ENCODE peak calls at places on chromosome 20, in nine cellular contexts. One of them, this sample, is unnamed.

GRCh38 chr20:24960302-24960801 is 11.3 kb downstream of the CST7 start:
- DNase-seq in foreskin fibroblast: no peak
- DNase-seq in HL-60: no peak
- DNase-seq in PC-3: no peak
- DNase-seq in progenitor cell of endocrine pancreas: no peak
- DNase-seq in GM12865: no peak
- DNase-seq in H9: peak; percentile 17
- DNase-seq in A549: no peak
- DNase-seq in SK-N-SH: no peak
- DNase-seq in this sample: no peak

GRCh38 chr20:61185181-61185580 is 66.9 kb upstream of the CDH4 start:
- DNase-seq in foreskin fibroblast: no peak
- DNase-seq in HL-60: no peak
- DNase-seq in PC-3: no peak
- DNase-seq in progenitor cell of endocrine pancreas: no peak
- DNase-seq in GM12865: no peak
- DNase-seq in H9: no peak
- DNase-seq in A549: no peak
- DNase-seq in SK-N-SH: no peak
- DNase-seq in this sample: no peak

GRCh38 chr20:33915726-33916331 is 77.9 kb upstream of the RALY start:
- DNase-seq in foreskin fibroblast: no peak
- DNase-seq in HL-60: no peak
- DNase-seq in PC-3: peak; percentile 51
- DNase-seq in progenitor cell of endocrine pancreas: no peak
- DNase-seq in GM12865: peak; percentile 55
- DNase-seq in H9: peak; percentile 59
- DNase-seq in A549: peak; percentile 32
- DNase-seq in SK-N-SH: peak; percentile 44
- DNase-seq in this sample: peak; percentile 20

GRCh38 chr20:51326241-51326819 is 216.2 kb downstream of the NFATC2 start:
- DNase-seq in foreskin fibroblast: peak; percentile 33
- DNase-seq in HL-60: no peak
- DNase-seq in PC-3: no peak
- DNase-seq in progenitor cell of endocrine pancreas: peak; percentile 37
- DNase-seq in GM12865: peak; percentile 10
- DNase-seq in H9: peak; percentile 78
- DNase-seq in A549: peak; percentile 73
- DNase-seq in SK-N-SH: peak; percentile 52
- DNase-seq in this sample: peak; percentile 66

GRCh38 chr20:63384336-63384735 is 23.2 kb upstream of the CHRNA4 start:
- DNase-seq in foreskin fibroblast: no peak
- DNase-seq in HL-60: no peak
- DNase-seq in PC-3: no peak
- DNase-seq in progenitor cell of endocrine pancreas: no peak
- DNase-seq in GM12865: no peak
- DNase-seq in H9: no peak
- DNase-seq in A549: no peak
- DNase-seq in SK-N-SH: no peak
- DNase-seq in this sample: no peak

GRCh38 chr20:47464380-47465101 is 37.1 kb upstream of the NCOA3 start:
- DNase-seq in foreskin fibroblast: peak; percentile 98
- DNase-seq in HL-60: peak; percentile 84
- DNase-seq in PC-3: peak; percentile 100
- DNase-seq in progenitor cell of endocrine pancreas: no peak
- DNase-seq in GM12865: no peak
- DNase-seq in H9: no peak
- DNase-seq in A549: peak; percentile 99
- DNase-seq in SK-N-SH: peak; percentile 22
- DNase-seq in this sample: no peak

GRCh38 chr20:51440589-51440988 is 101.9 kb downstream of the NFATC2 start:
- DNase-seq in foreskin fibroblast: no peak
- DNase-seq in HL-60: peak; percentile 77
- DNase-seq in PC-3: no peak
- DNase-seq in progenitor cell of endocrine pancreas: no peak
- DNase-seq in GM12865: peak; percentile 80
- DNase-seq in H9: no peak
- DNase-seq in A549: no peak
- DNase-seq in SK-N-SH: no peak
- DNase-seq in this sample: no peak

GRCh38 chr20:61053487-61054277 is 198.4 kb upstream of the CDH4 start:
- DNase-seq in foreskin fibroblast: no peak
- DNase-seq in HL-60: no peak
- DNase-seq in PC-3: no peak
- DNase-seq in progenitor cell of endocrine pancreas: no peak
- DNase-seq in GM12865: no peak
- DNase-seq in H9: no peak
- DNase-seq in A549: no peak
- DNase-seq in SK-N-SH: no peak
- DNase-seq in this sample: no peak

GRCh38 chr20:11376998-11377397 is 540.7 kb upstream of the BTBD3 start:
- DNase-seq in foreskin fibroblast: no peak
- DNase-seq in HL-60: no peak
- DNase-seq in PC-3: no peak
- DNase-seq in progenitor cell of endocrine pancreas: no peak
- DNase-seq in GM12865: no peak
- DNase-seq in H9: no peak
- DNase-seq in A549: no peak
- DNase-seq in SK-N-SH: no peak
- DNase-seq in this sample: no peak

GRCh38 chr20:11378252-11378651 is 539.4 kb upstream of the BTBD3 start:
- DNase-seq in foreskin fibroblast: no peak
- DNase-seq in HL-60: no peak
- DNase-seq in PC-3: no peak
- DNase-seq in progenitor cell of endocrine pancreas: no peak
- DNase-seq in GM12865: no peak
- DNase-seq in H9: peak; percentile 41
- DNase-seq in A549: no peak
- DNase-seq in SK-N-SH: no peak
- DNase-seq in this sample: no peak

GRCh38 chr20:11377761-11378160 is 539.9 kb upstream of the BTBD3 start:
- DNase-seq in foreskin fibroblast: no peak
- DNase-seq in HL-60: no peak
- DNase-seq in PC-3: no peak
- DNase-seq in progenitor cell of endocrine pancreas: no peak
- DNase-seq in GM12865: no peak
- DNase-seq in H9: no peak
- DNase-seq in A549: no peak
- DNase-seq in SK-N-SH: no peak
- DNase-seq in this sample: no peak

GRCh38 chr20:11380283-11380682 is 537.4 kb upstream of the BTBD3 start:
- DNase-seq in foreskin fibroblast: no peak
- DNase-seq in HL-60: no peak
- DNase-seq in PC-3: no peak
- DNase-seq in progenitor cell of endocrine pancreas: no peak
- DNase-seq in GM12865: peak; percentile 81
- DNase-seq in H9: no peak
- DNase-seq in A549: no peak
- DNase-seq in SK-N-SH: no peak
- DNase-seq in this sample: no peak

DNA sequence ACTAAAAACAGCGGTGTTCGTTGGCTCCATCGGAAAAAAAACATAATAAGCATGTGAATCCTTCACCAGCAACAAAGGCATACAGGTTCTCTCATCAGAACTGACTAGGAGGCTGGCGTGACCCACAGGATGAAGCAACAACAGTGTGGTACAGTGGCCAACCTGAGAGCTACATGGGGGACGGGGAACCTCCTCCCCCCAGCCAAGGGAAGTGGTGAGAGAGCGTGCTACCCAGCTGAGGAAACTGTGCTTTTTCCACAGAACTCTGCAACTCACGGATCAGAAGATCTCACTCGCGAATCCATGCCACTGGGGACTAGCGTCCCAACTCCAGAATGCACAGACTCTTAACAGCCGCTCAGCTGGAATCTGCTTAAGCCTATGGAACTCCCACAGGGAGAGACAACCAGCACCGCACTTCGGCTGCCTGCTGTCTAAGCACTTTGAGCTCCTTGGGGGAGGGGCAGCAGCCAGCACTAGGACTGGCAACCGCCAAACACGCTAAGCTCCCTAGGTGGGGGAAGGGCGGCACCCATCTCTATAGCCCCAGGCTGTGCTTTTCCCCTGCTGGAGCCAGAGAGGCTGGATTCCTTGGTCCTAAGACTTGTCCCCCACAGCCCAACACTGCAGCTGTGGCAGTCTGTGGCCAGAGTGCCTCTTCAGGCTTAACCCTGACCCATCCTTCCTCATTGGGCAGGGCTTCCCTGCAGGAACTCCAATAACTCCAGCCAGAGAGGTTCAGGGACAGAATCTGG is 538.3 kb upstream of the BTBD3 start:
- DNase-seq in foreskin fibroblast: no peak
- DNase-seq in HL-60: peak; percentile 76
- DNase-seq in PC-3: no peak
- DNase-seq in progenitor cell of endocrine pancreas: peak; percentile 20
- DNase-seq in GM12865: peak; percentile 70
- DNase-seq in H9: peak; percentile 90
- DNase-seq in A549: no peak
- DNase-seq in SK-N-SH: no peak
- DNase-seq in this sample: peak; percentile 57
- TF ChIP-seq CTCF in foreskin fibroblast: no peak
- TF ChIP-seq CTCF in HL-60: no peak
- TF ChIP-seq CTCF in PC-3: no peak
- TF ChIP-seq CTCF in progenitor cell of endocrine pancreas: no peak
- TF ChIP-seq CTCF in GM12865: no peak
- TF ChIP-seq CTCF in H9: no peak
- TF ChIP-seq CTCF in A549: no peak
- TF ChIP-seq CTCF in SK-N-SH: no peak
- TF ChIP-seq CTCF in this sample: no peak

GRCh38 chr20:53786445-53787267 is 193.0 kb upstream of the ZNF217 start:
- DNase-seq in foreskin fibroblast: no peak
- DNase-seq in HL-60: no peak
- DNase-seq in PC-3: peak; percentile 71
- DNase-seq in progenitor cell of endocrine pancreas: no peak
- DNase-seq in GM12865: no peak
- DNase-seq in H9: no peak
- DNase-seq in A549: peak; percentile 77
- DNase-seq in SK-N-SH: no peak
- DNase-seq in this sample: no peak
- TF ChIP-seq CTCF in foreskin fibroblast: no peak
- TF ChIP-seq CTCF in HL-60: no peak
- TF ChIP-seq CTCF in PC-3: peak; percentile 39
- TF ChIP-seq CTCF in progenitor cell of endocrine pancreas: no peak
- TF ChIP-seq CTCF in GM12865: no peak
- TF ChIP-seq CTCF in H9: no peak
- TF ChIP-seq CTCF in A549: no peak
- TF ChIP-seq CTCF in SK-N-SH: no peak
- TF ChIP-seq CTCF in this sample: no peak

DNA sequence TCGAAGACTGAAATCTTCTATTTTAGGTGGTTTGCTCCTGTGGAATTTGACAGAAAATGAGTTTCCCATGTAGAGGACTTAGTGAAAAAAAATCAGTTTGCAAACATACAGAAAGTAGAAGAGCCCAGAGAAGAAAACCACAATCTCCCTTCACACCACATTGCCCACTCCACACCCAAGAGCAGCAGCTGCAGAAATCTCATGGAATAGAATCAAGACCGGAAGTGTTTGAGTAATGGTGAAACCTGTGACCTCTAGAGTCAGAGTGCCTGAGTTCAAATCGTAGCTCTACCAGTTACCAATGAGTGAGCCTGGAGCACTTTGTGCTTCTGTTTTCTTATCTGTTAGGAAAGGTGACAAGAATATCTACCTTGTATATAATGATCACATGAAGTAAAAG is 4.6 kb downstream of the SIRPG start:
- DNase-seq in foreskin fibroblast: no peak
- DNase-seq in HL-60: no peak
- DNase-seq in PC-3: no peak
- DNase-seq in progenitor cell of endocrine pancreas: no peak
- DNase-seq in GM12865: peak; percentile 11
- DNase-seq in H9: no peak
- DNase-seq in A549: no peak
- DNase-seq in SK-N-SH: no peak
- DNase-seq in this sample: no peak
- TF ChIP-seq CTCF in foreskin fibroblast: no peak
- TF ChIP-seq CTCF in HL-60: no peak
- TF ChIP-seq CTCF in PC-3: no peak
- TF ChIP-seq CTCF in progenitor cell of endocrine pancreas: no peak
- TF ChIP-seq CTCF in GM12865: no peak
- TF ChIP-seq CTCF in H9: no peak
- TF ChIP-seq CTCF in A549: no peak
- TF ChIP-seq CTCF in SK-N-SH: no peak
- TF ChIP-seq CTCF in this sample: no peak

GRCh38 chr20:44431118-44431501 is 44.6 kb upstream of the TTPAL start:
- DNase-seq in foreskin fibroblast: no peak
- DNase-seq in HL-60: no peak
- DNase-seq in PC-3: no peak
- DNase-seq in progenitor cell of endocrine pancreas: no peak
- DNase-seq in GM12865: no peak
- DNase-seq in H9: no peak
- DNase-seq in A549: no peak
- DNase-seq in SK-N-SH: no peak
- DNase-seq in this sample: no peak

GRCh38 chr20:44430270-44431065 is 45.2 kb upstream of the TTPAL start:
- DNase-seq in foreskin fibroblast: no peak
- DNase-seq in HL-60: no peak
- DNase-seq in PC-3: no peak
- DNase-seq in progenitor cell of endocrine pancreas: no peak
- DNase-seq in GM12865: no peak
- DNase-seq in H9: no peak
- DNase-seq in A549: no peak
- DNase-seq in SK-N-SH: no peak
- DNase-seq in this sample: no peak

GRCh38 chr20:44429419-44430269 is 46.0 kb upstream of the TTPAL start:
- DNase-seq in foreskin fibroblast: no peak
- DNase-seq in HL-60: no peak
- DNase-seq in PC-3: no peak
- DNase-seq in progenitor cell of endocrine pancreas: no peak
- DNase-seq in GM12865: no peak
- DNase-seq in H9: no peak
- DNase-seq in A549: no peak
- DNase-seq in SK-N-SH: no peak
- DNase-seq in this sample: no peak

GRCh38 chr20:44432618-44433577 is 42.8 kb upstream of the TTPAL start:
- DNase-seq in foreskin fibroblast: no peak
- DNase-seq in HL-60: no peak
- DNase-seq in PC-3: no peak
- DNase-seq in progenitor cell of endocrine pancreas: no peak
- DNase-seq in GM12865: no peak
- DNase-seq in H9: no peak
- DNase-seq in A549: no peak
- DNase-seq in SK-N-SH: no peak
- DNase-seq in this sample: no peak

GRCh38 chr20:44431502-44432234 is 44.0 kb upstream of the TTPAL start:
- DNase-seq in foreskin fibroblast: no peak
- DNase-seq in HL-60: no peak
- DNase-seq in PC-3: no peak
- DNase-seq in progenitor cell of endocrine pancreas: no peak
- DNase-seq in GM12865: no peak
- DNase-seq in H9: no peak
- DNase-seq in A549: no peak
- DNase-seq in SK-N-SH: no peak
- DNase-seq in this sample: no peak
- TF ChIP-seq CTCF in foreskin fibroblast: no peak
- TF ChIP-seq CTCF in HL-60: no peak
- TF ChIP-seq CTCF in PC-3: no peak
- TF ChIP-seq CTCF in progenitor cell of endocrine pancreas: no peak
- TF ChIP-seq CTCF in GM12865: no peak
- TF ChIP-seq CTCF in H9: peak; percentile 42
- TF ChIP-seq CTCF in A549: no peak
- TF ChIP-seq CTCF in SK-N-SH: no peak
- TF ChIP-seq CTCF in this sample: no peak

GRCh38 chr20:2663887-2664719 is at the start of gene IDH3B:
- DNase-seq in foreskin fibroblast: peak; percentile 86
- DNase-seq in HL-60: peak; percentile 92
- DNase-seq in PC-3: peak; percentile 90
- DNase-seq in progenitor cell of endocrine pancreas: peak; percentile 71
- DNase-seq in GM12865: peak; percentile 93
- DNase-seq in H9: peak; percentile 92
- DNase-seq in A549: peak; percentile 95
- DNase-seq in SK-N-SH: peak; percentile 90
- DNase-seq in this sample: peak; percentile 88
- TF ChIP-seq CTCF in foreskin fibroblast: no peak
- TF ChIP-seq CTCF in HL-60: no peak
- TF ChIP-seq CTCF in PC-3: no peak
- TF ChIP-seq CTCF in progenitor cell of endocrine pancreas: no peak
- TF ChIP-seq CTCF in GM12865: no peak
- TF ChIP-seq CTCF in H9: no peak
- TF ChIP-seq CTCF in A549: no peak
- TF ChIP-seq CTCF in SK-N-SH: no peak
- TF ChIP-seq CTCF in this sample: no peak